ENCODE peak calls at places on chromosomes 12 and 14, in seven cellular contexts. One of them, this sample, is unnamed.

GRCh38 chr14:88023658-88024187 is 18.8 kb downstream of the GPR65 start:
- DNase-seq in Calu3: no peak
- DNase-seq in HEK293T: no peak
- DNase-seq in activated CD4-positive, alpha-beta T cell treated with anti-CD3 and anti-CD28 coated beads, Interleukin-2, amount 50 U/mL, for 1 hour: no peak
- DNase-seq in hepatic stellate cell: no peak
- DNase-seq in astrocyte of the spinal cord: no peak
- DNase-seq in psoas muscle: no peak
- DNase-seq in this sample: no peak

GRCh38 chr14:26173581-26173980 is 424.3 kb downstream of the NOVA1 start:
- DNase-seq in Calu3: no peak
- DNase-seq in HEK293T: no peak
- DNase-seq in activated CD4-positive, alpha-beta T cell treated with anti-CD3 and anti-CD28 coated beads, Interleukin-2, amount 50 U/mL, for 1 hour: no peak
- DNase-seq in hepatic stellate cell: no peak
- DNase-seq in astrocyte of the spinal cord: no peak
- DNase-seq in psoas muscle: no peak
- DNase-seq in this sample: no peak

GRCh38 chr12:113727651-113728061 is 238.5 kb downstream of the RBM19 start:
- DNase-seq in Calu3: no peak
- DNase-seq in HEK293T: no peak
- DNase-seq in activated CD4-positive, alpha-beta T cell treated with anti-CD3 and anti-CD28 coated beads, Interleukin-2, amount 50 U/mL, for 1 hour: no peak
- DNase-seq in hepatic stellate cell: peak
- DNase-seq in astrocyte of the spinal cord: no peak
- DNase-seq in psoas muscle: no peak
- DNase-seq in this sample: no peak

GRCh38 chr12:59736786-59737185 is 141.0 kb downstream of the SLC16A7 start:
- DNase-seq in Calu3: peak
- DNase-seq in HEK293T: no peak
- DNase-seq in activated CD4-positive, alpha-beta T cell treated with anti-CD3 and anti-CD28 coated beads, Interleukin-2, amount 50 U/mL, for 1 hour: no peak
- DNase-seq in hepatic stellate cell: peak
- DNase-seq in astrocyte of the spinal cord: peak
- DNase-seq in psoas muscle: no peak
- DNase-seq in this sample: peak

GRCh38 chr12:56629459-56630179 is 507 bp downstream of the BAZ2A start:
- DNase-seq in Calu3: peak
- DNase-seq in HEK293T: no peak
- DNase-seq in activated CD4-positive, alpha-beta T cell treated with anti-CD3 and anti-CD28 coated beads, Interleukin-2, amount 50 U/mL, for 1 hour: peak
- DNase-seq in hepatic stellate cell: peak
- DNase-seq in astrocyte of the spinal cord: peak
- DNase-seq in psoas muscle: peak
- DNase-seq in this sample: no peak

GRCh38 chr12:105640780-105641179 is 310.3 kb downstream of the C12orf75 start:
- DNase-seq in Calu3: no peak
- DNase-seq in HEK293T: no peak
- DNase-seq in activated CD4-positive, alpha-beta T cell treated with anti-CD3 and anti-CD28 coated beads, Interleukin-2, amount 50 U/mL, for 1 hour: no peak
- DNase-seq in hepatic stellate cell: no peak
- DNase-seq in astrocyte of the spinal cord: no peak
- DNase-seq in psoas muscle: no peak
- DNase-seq in this sample: no peak

GRCh38 chr12:22518067-22518719 is 26.1 kb downstream of the C2CD5 start:
- DNase-seq in Calu3: peak
- DNase-seq in HEK293T: no peak
- DNase-seq in activated CD4-positive, alpha-beta T cell treated with anti-CD3 and anti-CD28 coated beads, Interleukin-2, amount 50 U/mL, for 1 hour: no peak
- DNase-seq in hepatic stellate cell: no peak
- DNase-seq in astrocyte of the spinal cord: peak
- DNase-seq in psoas muscle: no peak
- DNase-seq in this sample: no peak

GRCh38 chr14:30303350-30303749 is 255.6 kb upstream of the G2E3 start:
- DNase-seq in Calu3: no peak
- DNase-seq in HEK293T: no peak
- DNase-seq in activated CD4-positive, alpha-beta T cell treated with anti-CD3 and anti-CD28 coated beads, Interleukin-2, amount 50 U/mL, for 1 hour: no peak
- DNase-seq in hepatic stellate cell: no peak
- DNase-seq in astrocyte of the spinal cord: no peak
- DNase-seq in psoas muscle: no peak
- DNase-seq in this sample: no peak

GRCh38 chr12:5248230-5248629 is 183.7 kb upstream of the NTF3 start:
- DNase-seq in Calu3: no peak
- DNase-seq in HEK293T: no peak
- DNase-seq in activated CD4-positive, alpha-beta T cell treated with anti-CD3 and anti-CD28 coated beads, Interleukin-2, amount 50 U/mL, for 1 hour: no peak
- DNase-seq in hepatic stellate cell: no peak
- DNase-seq in astrocyte of the spinal cord: no peak
- DNase-seq in psoas muscle: no peak
- DNase-seq in this sample: no peak

GRCh38 chr14:58547649-58548048 is 90.1 kb upstream of the DACT1 start:
- DNase-seq in Calu3: no peak
- DNase-seq in HEK293T: no peak
- DNase-seq in activated CD4-positive, alpha-beta T cell treated with anti-CD3 and anti-CD28 coated beads, Interleukin-2, amount 50 U/mL, for 1 hour: no peak
- DNase-seq in hepatic stellate cell: no peak
- DNase-seq in astrocyte of the spinal cord: no peak
- DNase-seq in psoas muscle: no peak
- DNase-seq in this sample: no peak

GRCh38 chr12:12216349-12217017 is 50.4 kb downstream of the LRP6 start:
- DNase-seq in Calu3: no peak
- DNase-seq in HEK293T: no peak
- DNase-seq in activated CD4-positive, alpha-beta T cell treated with anti-CD3 and anti-CD28 coated beads, Interleukin-2, amount 50 U/mL, for 1 hour: no peak
- DNase-seq in hepatic stellate cell: no peak
- DNase-seq in astrocyte of the spinal cord: no peak
- DNase-seq in psoas muscle: no peak
- DNase-seq in this sample: no peak

GRCh38 chr12:69821441-69822204 is 3.4 kb upstream of the MYRFL start:
- DNase-seq in Calu3: peak
- DNase-seq in HEK293T: peak
- DNase-seq in activated CD4-positive, alpha-beta T cell treated with anti-CD3 and anti-CD28 coated beads, Interleukin-2, amount 50 U/mL, for 1 hour: no peak
- DNase-seq in hepatic stellate cell: peak
- DNase-seq in astrocyte of the spinal cord: peak
- DNase-seq in psoas muscle: no peak
- DNase-seq in this sample: no peak

GRCh38 chr12:51391047-51391837 is at the start of gene GALNT6:
- DNase-seq in Calu3: peak
- DNase-seq in HEK293T: peak
- DNase-seq in activated CD4-positive, alpha-beta T cell treated with anti-CD3 and anti-CD28 coated beads, Interleukin-2, amount 50 U/mL, for 1 hour: peak
- DNase-seq in hepatic stellate cell: peak
- DNase-seq in astrocyte of the spinal cord: no peak
- DNase-seq in psoas muscle: no peak
- DNase-seq in this sample: peak

GRCh38 chr14:68458840-68459469 is 333.9 kb downstream of the ZFP36L1 start:
- DNase-seq in Calu3: peak
- DNase-seq in HEK293T: no peak
- DNase-seq in activated CD4-positive, alpha-beta T cell treated with anti-CD3 and anti-CD28 coated beads, Interleukin-2, amount 50 U/mL, for 1 hour: no peak
- DNase-seq in hepatic stellate cell: peak
- DNase-seq in astrocyte of the spinal cord: peak
- DNase-seq in psoas muscle: peak
- DNase-seq in this sample: no peak

GRCh38 chr12:100229036-100229635 is 28.5 kb downstream of the ACTR6 start:
- DNase-seq in Calu3: peak
- DNase-seq in HEK293T: peak
- DNase-seq in activated CD4-positive, alpha-beta T cell treated with anti-CD3 and anti-CD28 coated beads, Interleukin-2, amount 50 U/mL, for 1 hour: no peak
- DNase-seq in hepatic stellate cell: no peak
- DNase-seq in astrocyte of the spinal cord: no peak
- DNase-seq in psoas muscle: no peak
- DNase-seq in this sample: peak

GRCh38 chr12:6383572-6384498 is at the start of gene LTBR:
- DNase-seq in Calu3: peak
- DNase-seq in HEK293T: no peak
- DNase-seq in activated CD4-positive, alpha-beta T cell treated with anti-CD3 and anti-CD28 coated beads, Interleukin-2, amount 50 U/mL, for 1 hour: peak
- DNase-seq in hepatic stellate cell: peak
- DNase-seq in astrocyte of the spinal cord: peak
- DNase-seq in psoas muscle: peak
- DNase-seq in this sample: peak

GRCh38 chr12:65663648-65664047 is 160.6 kb upstream of the HMGA2 start:
- DNase-seq in Calu3: no peak
- DNase-seq in HEK293T: no peak
- DNase-seq in activated CD4-positive, alpha-beta T cell treated with anti-CD3 and anti-CD28 coated beads, Interleukin-2, amount 50 U/mL, for 1 hour: no peak
- DNase-seq in hepatic stellate cell: no peak
- DNase-seq in astrocyte of the spinal cord: peak
- DNase-seq in psoas muscle: no peak
- DNase-seq in this sample: no peak

GRCh38 chr14:70887207-70888150 is 19.8 kb upstream of the PCNX1 start:
- DNase-seq in Calu3: no peak
- DNase-seq in HEK293T: no peak
- DNase-seq in activated CD4-positive, alpha-beta T cell treated with anti-CD3 and anti-CD28 coated beads, Interleukin-2, amount 50 U/mL, for 1 hour: no peak
- DNase-seq in hepatic stellate cell: no peak
- DNase-seq in astrocyte of the spinal cord: peak
- DNase-seq in psoas muscle: no peak
- DNase-seq in this sample: no peak

GRCh38 chr12:117875652-117876491 is 92.9 kb downstream of the KSR2 start:
- DNase-seq in Calu3: no peak
- DNase-seq in HEK293T: peak
- DNase-seq in activated CD4-positive, alpha-beta T cell treated with anti-CD3 and anti-CD28 coated beads, Interleukin-2, amount 50 U/mL, for 1 hour: peak
- DNase-seq in hepatic stellate cell: no peak
- DNase-seq in astrocyte of the spinal cord: peak
- DNase-seq in psoas muscle: no peak
- DNase-seq in this sample: peak

GRCh38 chr12:111598637-111599458 is at the start of gene ATXN2:
- DNase-seq in Calu3: no peak
- DNase-seq in HEK293T: peak
- DNase-seq in activated CD4-positive, alpha-beta T cell treated with anti-CD3 and anti-CD28 coated beads, Interleukin-2, amount 50 U/mL, for 1 hour: peak
- DNase-seq in hepatic stellate cell: peak
- DNase-seq in astrocyte of the spinal cord: no peak
- DNase-seq in psoas muscle: peak
- DNase-seq in this sample: peak

GRCh38 chr12:121753844-121754264 is 39.6 kb downstream of the RHOF start:
- DNase-seq in Calu3: no peak
- DNase-seq in HEK293T: no peak
- DNase-seq in activated CD4-positive, alpha-beta T cell treated with anti-CD3 and anti-CD28 coated beads, Interleukin-2, amount 50 U/mL, for 1 hour: no peak
- DNase-seq in hepatic stellate cell: no peak
- DNase-seq in astrocyte of the spinal cord: no peak
- DNase-seq in psoas muscle: peak
- DNase-seq in this sample: no peak

GRCh38 chr12:83461326-83461985 is 774.8 kb downstream of the TMTC2 start:
- DNase-seq in Calu3: no peak
- DNase-seq in HEK293T: no peak
- DNase-seq in activated CD4-positive, alpha-beta T cell treated with anti-CD3 and anti-CD28 coated beads, Interleukin-2, amount 50 U/mL, for 1 hour: no peak
- DNase-seq in hepatic stellate cell: no peak
- DNase-seq in astrocyte of the spinal cord: peak
- DNase-seq in psoas muscle: no peak
- DNase-seq in this sample: no peak

GRCh38 chr12:122836027-122836921 is 1.0 kb downstream of the HIP1R start:
- DNase-seq in Calu3: peak
- DNase-seq in HEK293T: no peak
- DNase-seq in activated CD4-positive, alpha-beta T cell treated with anti-CD3 and anti-CD28 coated beads, Interleukin-2, amount 50 U/mL, for 1 hour: peak
- DNase-seq in hepatic stellate cell: peak
- DNase-seq in astrocyte of the spinal cord: no peak
- DNase-seq in psoas muscle: no peak
- DNase-seq in this sample: no peak

GRCh38 chr12:67222302-67222701 is 46.9 kb upstream of the CAND1 start:
- DNase-seq in Calu3: peak
- DNase-seq in HEK293T: peak
- DNase-seq in activated CD4-positive, alpha-beta T cell treated with anti-CD3 and anti-CD28 coated beads, Interleukin-2, amount 50 U/mL, for 1 hour: no peak
- DNase-seq in hepatic stellate cell: peak
- DNase-seq in astrocyte of the spinal cord: peak
- DNase-seq in psoas muscle: no peak
- DNase-seq in this sample: peak

GRCh38 chr12:76674669-76675315 is 89.1 kb upstream of the ZDHHC17 start:
- DNase-seq in Calu3: no peak
- DNase-seq in HEK293T: no peak
- DNase-seq in activated CD4-positive, alpha-beta T cell treated with anti-CD3 and anti-CD28 coated beads, Interleukin-2, amount 50 U/mL, for 1 hour: no peak
- DNase-seq in hepatic stellate cell: no peak
- DNase-seq in astrocyte of the spinal cord: no peak
- DNase-seq in psoas muscle: no peak
- DNase-seq in this sample: no peak

GRCh38 chr14:99393059-99393655 is 87.5 kb downstream of the SETD3 start:
- DNase-seq in Calu3: peak
- DNase-seq in HEK293T: peak
- DNase-seq in activated CD4-positive, alpha-beta T cell treated with anti-CD3 and anti-CD28 coated beads, Interleukin-2, amount 50 U/mL, for 1 hour: peak
- DNase-seq in hepatic stellate cell: peak
- DNase-seq in astrocyte of the spinal cord: no peak
- DNase-seq in psoas muscle: no peak
- DNase-seq in this sample: no peak

GRCh38 chr12:110679201-110679600 is 9.7 kb downstream of the HVCN1 start:
- DNase-seq in Calu3: no peak
- DNase-seq in HEK293T: no peak
- DNase-seq in activated CD4-positive, alpha-beta T cell treated with anti-CD3 and anti-CD28 coated beads, Interleukin-2, amount 50 U/mL, for 1 hour: no peak
- DNase-seq in hepatic stellate cell: no peak
- DNase-seq in astrocyte of the spinal cord: no peak
- DNase-seq in psoas muscle: no peak
- DNase-seq in this sample: no peak

This sample was measured in SK-N-DZ.